ENCODE peak calls at places on chromosomes 2 and 18, in six cellular contexts. G is caudate nucleus, E is fibroblast of lung, B is H9, P is posterior cingulate gyrus, M is NCI-H345. J is an unnamed sample.

GRCh38 chr2:30385327-30385726 is 61.7 kb upstream of the LCLAT1 start:
- DNase-seq in G (no peak), B (peak; percentile 67), M (no peak), P (no peak), E (peak; percentile 48), J (no peak)

GRCh38 chr2:37191253-37191652 is 2.8 kb upstream of the SULT6B1 start:
- DNase-seq in P (no peak), G (no peak), M (no peak), E (no peak), B (no peak), J (no peak)

GRCh38 chr18:36297419-36298112 is at the start of gene FHOD3:
- DNase-seq in E (peak; percentile 67), M (peak; percentile 69), G (no peak), B (peak; percentile 83), P (peak; percentile 83), J (no peak)

GRCh38 chr18:26460449-26461091 is 87.8 kb downstream of the KCTD1 start:
- DNase-seq in M (peak; percentile 83), E (peak; percentile 88), G (no peak), P (no peak), B (no peak), J (no peak)

GRCh38 chr18:12246849-12247808 is 7.0 kb upstream of the CIDEA start:
- DNase-seq in P (no peak), E (no peak), G (no peak), M (no peak), B (peak; percentile 77), J (no peak)

GRCh38 chr2:145028055-145028630 is 508.2 kb upstream of the ZEB2 start:
- DNase-seq in B (no peak), G (no peak), E (no peak), M (no peak), P (no peak), J (no peak)

GRCh38 chr2:173749315-173749714 is 215.9 kb downstream of the SP3 start:
- DNase-seq in E (peak; percentile 39), M (no peak), B (no peak), P (no peak), G (no peak), J (no peak)

GRCh38 chr18:66557091-66557490 is 46.8 kb downstream of the CDH19 start:
- DNase-seq in E (no peak), G (no peak), P (no peak), M (no peak), B (no peak), J (no peak)

GRCh38 chr2:79860233-79861058 is 347.6 kb downstream of the CTNNA2 start:
- DNase-seq in P (no peak), E (peak; percentile 23), B (no peak), M (peak; percentile 18), G (no peak), J (no peak)

GRCh38 chr18:2970762-2971659 is 41.9 kb downstream of the LPIN2 start:
- DNase-seq in B (no peak), M (no peak), P (no peak), G (no peak), E (no peak), J (no peak)

GRCh38 chr2:170819941-170820646 is 3.4 kb downstream of the GAD1 start:
- DNase-seq in P (no peak), G (no peak), M (no peak), B (peak; percentile 83), E (no peak), J (no peak)

GRCh38 chr2:166167451-166167850 is 39.6 kb upstream of the SCN1A start:
- DNase-seq in M (no peak), P (no peak), G (no peak), B (no peak), E (peak; percentile 74), J (no peak)

GRCh38 chr2:20422679-20423271 is 24.1 kb upstream of the RHOB start:
- DNase-seq in P (no peak), E (no peak), G (no peak), M (peak; percentile 22), B (peak; percentile 68), J (peak; percentile 27)

GRCh38 chr2:10486601-10487079 is 38.5 kb upstream of the ODC1 start:
- DNase-seq in P (no peak), M (peak; percentile 89), B (no peak), E (no peak), G (no peak), J (no peak)

GRCh38 chr18:22398464-22398863 is 19.3 kb downstream of the CTAGE1 start:
- DNase-seq in E (no peak), G (no peak), P (no peak), M (no peak), B (no peak), J (no peak)

GRCh38 chr2:860259-860855 is 90.3 kb upstream of the SNTG2 start:
- DNase-seq in B (peak; percentile 86), M (peak; percentile 33), P (peak; percentile 67), G (no peak), E (no peak), J (no peak)

GRCh38 chr18:77262655-77263470 is 13.2 kb downstream of the GALR1 start:
- DNase-seq in E (no peak), B (no peak), P (no peak), G (no peak), M (peak; percentile 5), J (no peak)

GRCh38 chr2:158207354-158207753 is 105.7 kb downstream of the UPP2 start:
- DNase-seq in G (no peak), B (no peak), P (no peak), E (no peak), M (no peak), J (no peak)

GRCh38 chr18:12645751-12646203 is 12.1 kb downstream of the SPIRE1 start:
- DNase-seq in M (peak; percentile 84), G (no peak), E (peak; percentile 37), B (no peak), P (peak; percentile 77), J (no peak)

GRCh38 chr2:170361359-170361936 is 183.5 kb downstream of the MYO3B start:
- DNase-seq in M (peak; percentile 8), G (no peak), E (peak; percentile 38), B (peak; percentile 64), P (no peak), J (no peak)

GRCh38 chr2:64831977-64832328 is 157.2 kb upstream of the SLC1A4 start:
- DNase-seq in P (no peak), E (no peak), B (no peak), G (no peak), M (no peak), J (no peak)

GRCh38 chr2:152222975-152223638 is 47.5 kb upstream of the STAM2 start:
- DNase-seq in M (peak; percentile 86), P (no peak), B (no peak), G (no peak), E (peak; percentile 92), J (peak; percentile 4)

GRCh38 chr2:221570321-221571107 is 1.6 kb downstream of the EPHA4 start:
- DNase-seq in E (peak; percentile 33), G (no peak), M (no peak), P (peak; percentile 81), B (peak; percentile 59), J (no peak)

GRCh38 chr2:190469770-190470169 is 61.6 kb downstream of the MFSD6 start:
- DNase-seq in P (no peak), E (peak; percentile 74), M (peak; percentile 97), B (no peak), G (no peak), J (no peak)

GRCh38 chr18:12540751-12541150 is 117.2 kb downstream of the SPIRE1 start:
- DNase-seq in M (no peak), G (no peak), P (no peak), B (no peak), E (no peak), J (no peak)

GRCh38 chr2:75853441-75853840 is 142.7 kb upstream of the GCFC2 start:
- DNase-seq in E (peak; percentile 87), M (no peak), G (no peak), P (no peak), B (no peak), J (no peak)

GRCh38 chr2:123211181-123211580 is 813.9 kb upstream of the CNTNAP5 start:
- DNase-seq in E (no peak), G (no peak), B (no peak), P (no peak), M (no peak), J (no peak)

GRCh38 chr2:162143969-162144368 is 8.1 kb downstream of the GCG start:
- DNase-seq in M (no peak), E (no peak), B (no peak), G (no peak), P (no peak), J (no peak)

GRCh38 chr2:53231908-53232307 is 535.7 kb upstream of the CHAC2 start:
- DNase-seq in B (no peak), E (no peak), P (no peak), M (no peak), G (no peak), J (no peak)

GRCh38 chr2:170369894-170370293 is 191.9 kb downstream of the MYO3B start:
- DNase-seq in G (no peak), P (no peak), E (peak; percentile 5), B (no peak), M (peak; percentile 52), J (no peak)

GRCh38 chr2:150097891-150098595 is 389.4 kb downstream of the RND3 start:
- DNase-seq in M (no peak), E (peak; percentile 75), G (no peak), B (no peak), P (no peak), J (no peak)

GRCh38 chr2:109467701-109468100 is 146.1 kb downstream of the SEPTIN10 start:
- DNase-seq in G (no peak), M (no peak), P (peak; percentile 64), E (peak; percentile 27), B (no peak), J (no peak)

GRCh38 chr2:57429821-57430220 is 616.8 kb upstream of the VRK2 start:
- DNase-seq in G (no peak), B (no peak), P (no peak), E (no peak), M (no peak), J (no peak)

GRCh38 chr18:70046207-70046606 is 98.5 kb upstream of the CD226 start:
- DNase-seq in P (no peak), G (no peak), B (no peak), M (no peak), E (peak; percentile 61), J (no peak)

GRCh38 chr2:68365087-68365486 is at the start of gene PLEK:
- DNase-seq in E (no peak), B (no peak), G (peak; percentile 19), P (peak; percentile 72), M (no peak), J (no peak)

GRCh38 chr18:8416212-8417019 is 192.8 kb upstream of the RAB12 start:
- DNase-seq in E (peak; percentile 6), M (no peak), G (no peak), B (no peak), P (no peak), J (no peak)

GRCh38 chr2:120402070-120402440 is 56.1 kb downstream of the INHBB start:
- DNase-seq in M (no peak), P (no peak), E (no peak), B (no peak), G (no peak), J (no peak)

GRCh38 chr2:28626891-28627421 is 124.7 kb upstream of the PPP1CB start:
- DNase-seq in M (no peak), G (no peak), E (peak; percentile 90), P (peak; percentile 28), B (no peak), J (no peak)